ENCODE peak calls at places on chromosomes 3 and 15, in six cellular contexts. D, X, V, R, J and E are unnamed samples.
A peak's percentile ranks its signal among the peaks of the same experiment; 100 is the strongest.

GRCh38 chr15:22949074-22949547 is 31.1 kb downstream of the CYFIP1 start:
- ATAC-seq in X (peak; percentile 79), D (peak; percentile 94), J (no peak), V (no peak), R (no peak), E (no peak)

GRCh38 chr3:186414735-186415419 is 52.8 kb upstream of the DGKG start:
- ATAC-seq in X (peak; percentile 6), D (no peak), J (no peak), R (no peak), V (no peak), E (no peak)

GRCh38 chr15:59963925-59964324 is 40.2 kb upstream of the FOXB1 start:
- ATAC-seq in R (no peak), V (no peak), D (no peak), X (no peak), J (no peak), E (no peak)

GRCh38 chr3:55467099-55467498 is 20.0 kb downstream of the WNT5A start:
- ATAC-seq in V (no peak), D (no peak), R (no peak), J (no peak), X (no peak), E (no peak)

GRCh38 chr15:67147410-67147949 is 82.1 kb downstream of the SMAD3 start:
- ATAC-seq in V (no peak), D (no peak), X (no peak), J (no peak), R (no peak), E (no peak)

GRCh38 chr3:188792788-188793187 is 379.0 kb upstream of the TPRG1 start:
- ATAC-seq in R (peak; percentile 65), J (no peak), D (peak; percentile 69), X (no peak), V (peak; percentile 61), E (no peak)

GRCh38 chr3:189822726-189823125 is 191.5 kb downstream of the TP63 start:
- ATAC-seq in V (no peak), D (no peak), J (no peak), R (no peak), X (no peak), E (no peak)

GRCh38 chr3:188698436-188698835 is 473.3 kb upstream of the TPRG1 start:
- ATAC-seq in V (peak; percentile 30), X (no peak), R (no peak), J (no peak), D (no peak), E (no peak)

GRCh38 chr3:119700920-119701734 is 1.7 kb upstream of the CFAP91 start:
- ATAC-seq in R (no peak), D (no peak), V (no peak), X (no peak), J (no peak), E (no peak)

GRCh38 chr15:42138411-42138810 is 18.0 kb downstream of the PLA2G4F start:
- ATAC-seq in X (no peak), J (no peak), R (no peak), V (no peak), D (no peak), E (no peak)

GRCh38 chr3:186129206-186129605 is 20.3 kb upstream of the ETV5 start:
- ATAC-seq in J (no peak), X (no peak), D (no peak), R (no peak), V (no peak), E (no peak)

GRCh38 chr3:152232679-152233078 is 36.0 kb upstream of the MBNL1 start:
- ATAC-seq in V (no peak), R (no peak), J (no peak), X (no peak), D (no peak), E (no peak)

GRCh38 chr3:150710097-150710496 is 6.4 kb upstream of the ERICH6 start:
- ATAC-seq in J (no peak), D (no peak), X (no peak), V (no peak), R (no peak), E (no peak)

GRCh38 chr15:39587910-39588530 is 7.1 kb downstream of the THBS1 start:
- ATAC-seq in J (no peak), R (no peak), D (no peak), X (no peak), V (no peak), E (no peak)